ENCODE peak calls at places on chromosome 9, in ten cellular contexts. E is adrenal gland, X is chondrocyte, B is H1, S is Daoy, Q is NCI-H82, Y is HL-60, U is AG04450, P is ELF-1, T is left ventricle myocardium inferior. V is an unnamed sample.

GRCh38 chr9:28234899-28235277 is 661.6 kb upstream of the C9orf72 start:
- DNase-seq in E (no peak), X (no peak), B (peak; percentile 7), S (no peak), Q (no peak), Y (no peak), U (no peak), P (no peak), T (no peak), V (no peak)

GRCh38 chr9:137150485-137151060 is 11.6 kb downstream of the GRIN1 start:
- DNase-seq in E (no peak), X (no peak), B (no peak), S (no peak), Q (peak; percentile 98), Y (peak; percentile 79), U (no peak), P (peak; percentile 95), T (no peak), V (peak; percentile 72)

GRCh38 chr9:133404440-133405002 is 13.3 kb downstream of the REXO4 start:
- DNase-seq in E (no peak), X (no peak), B (no peak), S (no peak), Q (no peak), Y (no peak), U (no peak), P (no peak), T (no peak), V (no peak)

GRCh38 chr9:88783613-88784230 is 207.5 kb upstream of the S1PR3 start:
- DNase-seq in E (no peak), X (no peak), B (no peak), S (no peak), Q (peak; percentile 1), Y (no peak), U (no peak), P (peak; percentile 39), T (no peak), V (no peak)

GRCh38 chr9:111572945-111573604 is 26.4 kb downstream of the PTGR1 start:
- DNase-seq in E (peak; percentile 27), X (no peak), B (no peak), S (peak; percentile 86), Q (no peak), Y (no peak), U (peak; percentile 93), P (no peak), T (no peak), V (no peak)

GRCh38 chr9:132877818-132878694 is at the start of gene AK8:
- DNase-seq in E (peak; percentile 65), X (no peak), B (no peak), S (peak; percentile 89), Q (peak; percentile 76), Y (peak; percentile 49), U (no peak), P (peak; percentile 85), T (peak; percentile 75), V (peak; percentile 74)

GRCh38 chr9:133127340-133127981 is 6.4 kb upstream of the RALGDS start:
- DNase-seq in E (no peak), X (no peak), B (no peak), S (peak; percentile 85), Q (no peak), Y (no peak), U (no peak), P (no peak), T (no peak), V (peak; percentile 88)

GRCh38 chr9:74858753-74859414 is 28.8 kb downstream of the TRPM6 start:
- DNase-seq in E (no peak), X (no peak), B (no peak), S (no peak), Q (no peak), Y (no peak), U (no peak), P (no peak), T (no peak), V (no peak)

GRCh38 chr9:104743377-104743985 is 4.0 kb upstream of the NIPSNAP3A start:
- DNase-seq in E (no peak), X (no peak), B (no peak), S (peak; percentile 75), Q (peak; percentile 66), Y (peak; percentile 45), U (peak; percentile 21), P (no peak), T (no peak), V (no peak)

GRCh38 chr9:104386425-104387069 is 117.5 kb upstream of the OR13F1 start:
- DNase-seq in E (no peak), X (no peak), B (no peak), S (peak; percentile 4), Q (peak; percentile 80), Y (peak; percentile 7), U (no peak), P (no peak), T (no peak), V (no peak)

GRCh38 chr9:91837982-91838731 is 111.9 kb downstream of the ROR2 start:
- DNase-seq in E (peak; percentile 95), X (no peak), B (no peak), S (peak; percentile 88), Q (peak; percentile 87), Y (no peak), U (no peak), P (no peak), T (peak; percentile 51), V (no peak)

GRCh38 chr9:72154468-72155281 is 5.4 kb downstream of the GDA start:
- DNase-seq in E (no peak), X (no peak), B (no peak), S (peak; percentile 62), Q (no peak), Y (no peak), U (no peak), P (no peak), T (no peak), V (no peak)

GRCh38 chr9:137467896-137468295 is 8.8 kb upstream of the NSMF start:
- DNase-seq in E (peak; percentile 14), X (no peak), B (no peak), S (no peak), Q (no peak), Y (no peak), U (no peak), P (no peak), T (no peak), V (no peak)

GRCh38 chr9:35552837-35553236 is 52.2 kb upstream of the TESK1 start:
- DNase-seq in E (no peak), X (no peak), B (no peak), S (peak; percentile 64), Q (no peak), Y (no peak), U (no peak), P (no peak), T (no peak), V (no peak)

GRCh38 chr9:95923794-95924193 is 48.3 kb downstream of the ERCC6L2 start:
- DNase-seq in E (peak; percentile 60), X (no peak), B (no peak), S (no peak), Q (no peak), Y (no peak), U (no peak), P (no peak), T (no peak), V (no peak)

GRCh38 chr9:105385372-105385985 is 62.4 kb upstream of the FSD1L start:
- DNase-seq in E (peak; percentile 48), X (no peak), B (no peak), S (peak; percentile 58), Q (no peak), Y (peak; percentile 23), U (no peak), P (no peak), T (peak; percentile 20), V (no peak)

GRCh38 chr9:89594811-89595550 is 9.8 kb upstream of the GADD45G start:
- DNase-seq in E (no peak), X (no peak), B (no peak), S (no peak), Q (no peak), Y (no peak), U (no peak), P (no peak), T (no peak), V (no peak)

GRCh38 chr9:21770877-21771560 is 31.4 kb upstream of the MTAP start:
- DNase-seq in E (no peak), X (no peak), B (no peak), S (no peak), Q (peak; percentile 53), Y (no peak), U (peak; percentile 34), P (no peak), T (no peak), V (no peak)

GRCh38 chr9:94692601-94693000 is 33.9 kb upstream of the AOPEP start:
- DNase-seq in E (no peak), X (no peak), B (no peak), S (no peak), Q (no peak), Y (no peak), U (no peak), P (peak; percentile 23), T (no peak), V (no peak)

GRCh38 chr9:133782157-133783130 is 44.3 kb upstream of the SARDH start:
- DNase-seq in E (peak; percentile 77), X (peak; percentile 77), B (no peak), S (peak; percentile 74), Q (peak; percentile 82), Y (peak; percentile 59), U (peak; percentile 45), P (peak; percentile 83), T (peak; percentile 61), V (peak; percentile 58)

GRCh38 chr9:84070590-84070989 is 90.0 kb downstream of the RMI1 start:
- DNase-seq in E (no peak), X (no peak), B (no peak), S (no peak), Q (peak; percentile 11), Y (no peak), U (no peak), P (no peak), T (no peak), V (no peak)

GRCh38 chr9:546235-546634 is 295.3 kb upstream of the DMRT1 start:
- DNase-seq in E (no peak), X (no peak), B (no peak), S (no peak), Q (no peak), Y (no peak), U (no peak), P (no peak), T (no peak), V (no peak)

GRCh38 chr9:127874301-127875216 is 2.9 kb downstream of the AK1 start:
- DNase-seq in E (no peak), X (no peak), B (no peak), S (peak; percentile 59), Q (no peak), Y (no peak), U (no peak), P (no peak), T (no peak), V (no peak)

V was measured in psoas muscle.